ENCODE peak calls at places on chromosomes 1 and 21, in ten cellular contexts. P is cardiac fibroblast, Y is psoas muscle, H is heart right ventricle, N is WTC11, T is HFF-Myc, X is astrocyte, I is sigmoid colon, C is Peyer's patch, Q is fibroblast of pulmonary artery. K is an unnamed sample.

GRCh38 chr1:229156819-229157218 is 114.1 kb upstream of the RAB4A start:
- DNase-seq in Y (no peak), Q (peak), N (peak), C (no peak), T (no peak), H (no peak), X (no peak), I (peak), P (peak), K (peak)

GRCh38 chr1:65440915-65441314 is 20.4 kb downstream of the LEPR start:
- DNase-seq in X (peak), Q (peak), Y (no peak), P (peak), I (no peak), H (no peak), T (no peak), C (no peak), N (no peak), K (no peak)

GRCh38 chr1:170864784-170865538 is 70.4 kb upstream of the MROH9 start:
- DNase-seq in X (no peak), Y (no peak), H (no peak), C (no peak), T (no peak), N (no peak), I (no peak), Q (no peak), P (no peak), K (no peak)

GRCh38 chr1:11550664-11551283 is 71.8 kb downstream of the DISP3 start:
- DNase-seq in Q (peak), T (peak), N (peak), P (peak), X (peak), Y (no peak), I (no peak), C (no peak), H (peak), K (peak)

GRCh38 chr1:7474786-7475502 is 296.2 kb upstream of the VAMP3 start:
- DNase-seq in Y (no peak), T (no peak), H (no peak), P (no peak), X (no peak), C (no peak), Q (no peak), N (peak), I (no peak), K (no peak)

GRCh38 chr1:30882678-30883388 is 25.7 kb downstream of the SDC3 start:
- DNase-seq in P (no peak), Q (no peak), H (no peak), I (no peak), N (no peak), X (no peak), C (no peak), T (no peak), Y (no peak), K (no peak)

GRCh38 chr1:84146375-84147032 is 2.4 kb downstream of the PRKACB start:
- DNase-seq in T (no peak), Y (no peak), P (peak), C (no peak), N (no peak), Q (peak), I (no peak), X (peak), H (no peak), K (no peak)

GRCh38 chr1:157154940-157155514 is 16.8 kb upstream of the ETV3 start:
- DNase-seq in I (no peak), P (peak), N (no peak), Q (peak), T (no peak), X (no peak), H (peak), C (peak), Y (peak), K (peak)

GRCh38 chr1:218646288-218646687 is 301.2 kb downstream of the TGFB2 start:
- DNase-seq in C (no peak), N (no peak), I (no peak), H (no peak), P (no peak), X (no peak), T (no peak), Y (no peak), Q (no peak), K (peak)

GRCh38 chr1:34143984-34144383 is 21.0 kb downstream of the CSMD2 start:
- DNase-seq in N (no peak), P (no peak), C (no peak), Y (no peak), X (no peak), Q (no peak), H (no peak), T (no peak), I (no peak), K (no peak)

GRCh38 chr1:118047006-118047649 is 117.6 kb downstream of the WDR3 start:
- DNase-seq in Y (no peak), P (no peak), Q (no peak), C (no peak), I (no peak), N (no peak), T (no peak), X (no peak), H (no peak), K (no peak)

GRCh38 chr1:43781574-43781973 is 74.2 kb downstream of the ST3GAL3 start:
- DNase-seq in Q (no peak), N (no peak), C (no peak), I (no peak), P (no peak), T (no peak), Y (no peak), X (no peak), H (no peak), K (no peak)

GRCh38 chr21:15520811-15521643 is 208.8 kb upstream of the USP25 start:
- DNase-seq in Q (no peak), N (no peak), X (no peak), H (no peak), I (no peak), T (no peak), P (peak), C (no peak), Y (no peak), K (no peak)

GRCh38 chr1:208216062-208216461 is 28.1 kb downstream of the PLXNA2 start:
- DNase-seq in Y (no peak), H (no peak), X (peak), T (no peak), P (peak), N (no peak), Q (peak), I (no peak), C (no peak), K (no peak)

GRCh38 chr1:208218237-208219097 is 25.7 kb downstream of the PLXNA2 start:
- DNase-seq in P (no peak), H (no peak), Y (no peak), T (no peak), I (no peak), C (no peak), Q (no peak), N (no peak), X (no peak), K (no peak)

GRCh38 chr1:208215393-208215792 is 28.8 kb downstream of the PLXNA2 start:
- DNase-seq in N (no peak), I (no peak), H (no peak), T (no peak), P (no peak), Y (no peak), X (no peak), Q (no peak), C (no peak), K (no peak)

GRCh38 chr1:208217774-208218173 is 26.4 kb downstream of the PLXNA2 start:
- DNase-seq in T (no peak), N (no peak), Q (no peak), X (no peak), I (no peak), H (no peak), Y (no peak), C (no peak), P (no peak), K (no peak)

GRCh38 chr1:208216806-208217205 is 27.4 kb downstream of the PLXNA2 start:
- DNase-seq in X (no peak), H (no peak), T (no peak), Q (no peak), P (no peak), C (no peak), Y (no peak), N (no peak), I (no peak), K (no peak)
- TF ChIP-seq CTCF in X (no peak), H (no peak), T (no peak), Q (no peak), P (no peak), C (no peak), Y (no peak), N (no peak), I (no peak), K (no peak)

GRCh38 chr1:50959913-50960844 is at the start of gene FAF1:
- DNase-seq in X (peak), N (peak), Y (peak), C (peak), P (peak), T (peak), I (peak), H (peak), Q (peak), K (peak)
- TF ChIP-seq CTCF in X (peak), N (peak), Y (peak), C (peak), P (peak), T (no peak), I (peak), H (no peak), Q (peak), K (peak)

GRCh38 chr1:174690266-174690665 is 242.5 kb downstream of the GPR52 start:
- DNase-seq in H (no peak), I (no peak), X (no peak), T (no peak), N (no peak), Q (no peak), P (no peak), Y (no peak), C (no peak), K (no peak)

GRCh38 chr1:174689524-174689923 is 241.8 kb downstream of the GPR52 start:
- DNase-seq in T (no peak), P (no peak), Y (no peak), Q (no peak), N (no peak), I (no peak), C (no peak), H (no peak), X (no peak), K (no peak)

GRCh38 chr1:174696026-174696821 is 248.5 kb downstream of the GPR52 start:
- DNase-seq in C (peak), P (no peak), H (no peak), Y (no peak), I (no peak), Q (no peak), T (no peak), N (no peak), X (no peak), K (no peak)

GRCh38 chr1:174693085-174693484 is 245.3 kb downstream of the GPR52 start:
- DNase-seq in P (no peak), Y (no peak), I (no peak), Q (no peak), N (no peak), C (no peak), H (no peak), T (no peak), X (no peak), K (no peak)

DNA sequence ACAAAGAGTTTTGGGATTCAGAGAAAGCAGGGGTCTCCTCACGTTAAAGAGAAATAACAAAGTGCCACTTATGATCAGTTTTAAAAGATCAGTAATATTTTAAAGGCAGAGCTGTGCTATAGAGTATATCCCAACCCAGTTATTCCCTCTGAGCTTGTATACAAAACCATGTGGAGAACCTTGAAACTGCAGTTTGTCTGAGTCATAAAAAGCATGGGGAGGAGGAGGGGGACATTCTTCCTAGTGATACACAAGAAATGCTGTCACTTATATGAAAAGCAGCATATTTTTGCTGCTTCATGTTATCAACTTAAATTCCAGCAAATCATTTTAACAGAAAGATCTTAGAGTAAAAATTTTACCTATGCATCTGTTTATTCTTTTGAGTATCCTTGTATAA is 244.5 kb downstream of the GPR52 start:
- DNase-seq in Q (peak), C (no peak), P (peak), Y (no peak), T (peak), I (no peak), X (peak), N (no peak), H (no peak), K (no peak)
- TF ChIP-seq CTCF in Q (peak), C (no peak), P (peak), Y (no peak), T (no peak), I (no peak), X (no peak), N (no peak), H (no peak), K (no peak)

DNA sequence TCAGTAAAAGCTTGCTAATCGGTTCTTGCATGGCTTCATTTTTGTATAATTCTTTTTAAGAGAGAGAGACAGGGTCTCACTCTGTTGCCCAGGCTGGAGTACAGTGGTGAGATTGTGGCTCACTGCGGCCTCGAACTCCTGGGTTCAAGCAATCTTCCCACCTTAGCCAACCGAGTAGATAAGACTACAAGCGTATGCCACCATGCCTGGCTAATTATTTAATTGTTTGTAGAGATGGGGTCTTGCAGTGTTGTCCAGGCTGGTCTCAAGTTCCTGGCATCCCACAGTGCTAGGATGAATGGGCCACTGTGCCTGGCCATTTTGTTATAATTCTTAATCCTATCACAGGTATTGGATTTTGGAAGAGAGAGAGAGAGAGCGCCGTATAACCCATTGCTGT is 23.4 kb downstream of the RCAN3 start:
- DNase-seq in C (no peak), X (no peak), Q (no peak), I (no peak), H (no peak), P (no peak), T (no peak), Y (no peak), N (no peak), K (no peak)
- TF ChIP-seq CTCF in C (no peak), X (no peak), Q (no peak), I (no peak), H (no peak), P (no peak), T (no peak), Y (no peak), N (no peak), K (no peak)

GRCh38 chr1:145979746-145980435 is 15.4 kb downstream of the POLR3GL start:
- DNase-seq in N (no peak), X (no peak), I (peak), H (no peak), P (peak), T (no peak), C (no peak), Y (peak), Q (peak), K (no peak)

GRCh38 chr1:145977486-145978476 is 13.3 kb downstream of the POLR3GL start:
- DNase-seq in T (peak), N (peak), P (peak), X (peak), Y (peak), H (no peak), Q (peak), I (peak), C (peak), K (peak)

GRCh38 chr1:145978477-145978859 is 14.0 kb downstream of the POLR3GL start:
- DNase-seq in I (no peak), X (no peak), T (no peak), Y (no peak), H (no peak), P (no peak), Q (no peak), N (no peak), C (no peak), K (no peak)

GRCh38 chr1:145977016-145977415 is 12.5 kb downstream of the POLR3GL start:
- DNase-seq in X (no peak), N (no peak), T (no peak), H (no peak), Y (peak), P (no peak), Q (no peak), I (no peak), C (no peak), K (no peak)

DNA sequence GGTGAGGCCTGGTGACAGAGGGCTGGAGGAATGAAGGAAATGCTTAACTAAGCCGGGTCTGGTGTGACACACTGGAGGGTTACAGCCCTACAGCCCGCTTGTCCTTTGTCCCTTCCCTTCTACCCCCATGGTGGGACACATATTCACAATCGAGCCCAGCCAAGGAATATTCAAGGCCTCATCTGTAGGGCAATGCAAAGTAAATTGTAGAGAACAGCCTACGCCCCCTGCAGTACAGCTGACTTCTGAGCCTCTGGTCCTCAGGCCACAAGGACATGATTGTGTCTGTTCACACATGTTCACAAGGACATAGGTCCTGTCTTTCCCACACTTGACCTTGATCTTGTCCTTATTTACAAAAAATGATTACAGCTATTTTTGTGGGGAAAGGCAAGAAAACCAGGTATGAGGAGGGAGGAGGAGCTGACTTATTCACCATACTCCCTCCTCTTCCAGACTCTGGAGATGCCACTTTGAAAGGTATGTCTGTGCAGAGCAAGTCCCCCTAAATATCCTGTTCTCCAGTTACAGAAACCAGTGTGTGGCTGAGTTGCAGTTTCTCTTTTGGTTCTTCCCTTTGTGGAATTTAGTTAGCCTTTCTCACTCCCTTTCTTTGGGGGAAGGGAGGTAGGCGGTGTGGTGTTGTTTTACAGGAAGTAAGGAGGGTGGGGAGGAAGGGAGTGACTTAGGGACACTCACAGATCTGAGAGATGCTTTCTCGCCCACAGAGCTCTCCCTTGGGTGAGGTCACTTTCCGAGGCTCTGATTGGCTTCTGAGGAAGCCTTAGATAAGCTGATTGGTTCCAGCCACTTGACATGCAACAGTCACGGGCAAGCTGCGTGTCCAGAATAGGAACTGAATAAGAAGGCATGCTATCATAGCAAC is 14.6 kb downstream of the POLR3GL start:
- DNase-seq in P (peak), C (peak), H (peak), N (peak), X (peak), T (peak), Q (peak), Y (peak), I (peak), K (peak)
- TF ChIP-seq CTCF in P (no peak), C (no peak), H (peak), N (no peak), X (peak), T (peak), Q (peak), Y (peak), I (peak), K (no peak)

GRCh38 chr1:18511469-18511997 is 30.8 kb downstream of the KLHDC7A start:
- DNase-seq in I (no peak), C (no peak), X (no peak), N (peak), T (no peak), H (no peak), P (no peak), Y (no peak), Q (no peak), K (no peak)
- TF ChIP-seq CTCF in I (no peak), C (no peak), X (no peak), N (no peak), T (no peak), H (no peak), P (no peak), Y (no peak), Q (no peak), K (no peak)

K was measured in Calu3.